ENCODE peak calls at places on chromosomes 5 and 9, in nine cellular contexts. K is H54, U is IMR-90, L is body of pancreas, N is Peyer's patch, D is HepG2, O is tibial nerve, H is sigmoid colon, X is adrenal gland. C is an unnamed sample.

GRCh38 chr5:31366941-31367340 is 165.0 kb downstream of the DROSHA start:
- DNase-seq in L (no peak), U (peak), N (no peak), H (no peak), O (no peak), X (no peak), K (no peak), D (no peak), C (no peak)

GRCh38 chr9:40925149-40925548 is 203.3 kb downstream of the FOXD4L6 start:
- DNase-seq in U (no peak), D (no peak), X (no peak), H (no peak), K (no peak), O (no peak), N (no peak), L (no peak), C (no peak)

GRCh38 chr9:86987900-86988299 is 40.6 kb upstream of the GAS1 start:
- DNase-seq in U (no peak), X (no peak), N (no peak), H (no peak), L (no peak), O (no peak), K (no peak), D (no peak), C (no peak)

GRCh38 chr5:108560581-108560980 is 178.7 kb upstream of the FBXL17 start:
- DNase-seq in X (no peak), H (peak), U (peak), K (no peak), D (no peak), O (peak), L (peak), N (no peak), C (no peak)

GRCh38 chr5:122493776-122494518 is 181.9 kb downstream of the SNCAIP start:
- DNase-seq in K (no peak), L (peak), N (no peak), U (no peak), H (no peak), D (no peak), O (no peak), X (no peak), C (no peak)

GRCh38 chr9:100668024-100668423 is 90.1 kb downstream of the CAVIN4 start:
- DNase-seq in O (no peak), X (no peak), H (no peak), N (no peak), L (no peak), U (no peak), D (no peak), K (no peak), C (no peak)

GRCh38 chr9:36818242-36818938 is 215.7 kb downstream of the PAX5 start:
- DNase-seq in K (no peak), D (no peak), U (no peak), N (peak), O (no peak), X (no peak), H (peak), L (no peak), C (no peak)

GRCh38 chr5:7047862-7048261 is 334.6 kb downstream of the TENT4A start:
- DNase-seq in U (no peak), D (peak), H (no peak), L (peak), K (no peak), N (no peak), X (no peak), O (no peak), C (peak)

GRCh38 chr9:20355022-20355421 is 267.3 kb downstream of the MLLT3 start:
- DNase-seq in H (no peak), U (peak), N (no peak), D (no peak), K (no peak), X (no peak), L (no peak), O (no peak), C (no peak)

GRCh38 chr9:96587295-96587694 is 32.3 kb downstream of the CDC14B start:
- DNase-seq in X (no peak), O (no peak), N (no peak), H (no peak), L (no peak), U (no peak), K (no peak), D (no peak), C (no peak)

GRCh38 chr9:95783426-95783975 is 92.0 kb upstream of the ERCC6L2 start:
- DNase-seq in N (no peak), O (no peak), U (peak), D (peak), L (no peak), H (no peak), X (no peak), K (peak), C (no peak)

GRCh38 chr9:129148463-129149204 is 29.4 kb downstream of the IER5L start:
- DNase-seq in U (no peak), H (no peak), O (no peak), N (no peak), K (no peak), L (no peak), D (no peak), X (no peak), C (no peak)

GRCh38 chr9:136347472-136348256 is 15.9 kb downstream of the DNLZ start:
- DNase-seq in D (no peak), K (no peak), X (no peak), U (no peak), O (no peak), H (no peak), N (no peak), L (no peak), C (no peak)

GRCh38 chr5:175803254-175803653 is 68.1 kb upstream of the CPLX2 start:
- DNase-seq in O (no peak), N (no peak), H (no peak), U (no peak), K (no peak), X (no peak), D (no peak), L (no peak), C (no peak)
- TF ChIP-seq POLR2A in O (no peak), N (no peak), H (no peak), U (no peak), K (no peak), X (no peak), D (no peak), L (no peak), C (no peak)

GRCh38 chr5:2658421-2658820 is 93.1 kb downstream of the IRX2 start:
- DNase-seq in K (no peak), L (no peak), H (no peak), N (no peak), X (no peak), O (no peak), D (no peak), U (peak), C (no peak)

GRCh38 chr5:2660305-2660704 is 91.2 kb downstream of the IRX2 start:
- DNase-seq in U (no peak), N (no peak), K (no peak), H (no peak), O (no peak), L (no peak), X (no peak), D (no peak), C (no peak)

GRCh38 chr5:2659071-2659470 is 92.4 kb downstream of the IRX2 start:
- DNase-seq in N (no peak), X (no peak), D (no peak), O (no peak), K (no peak), H (no peak), U (no peak), L (no peak), C (no peak)

GRCh38 chr5:2666081-2666480 is 85.4 kb downstream of the IRX2 start:
- DNase-seq in U (no peak), O (no peak), D (no peak), N (no peak), L (no peak), X (no peak), K (no peak), H (no peak), C (no peak)

DNA sequence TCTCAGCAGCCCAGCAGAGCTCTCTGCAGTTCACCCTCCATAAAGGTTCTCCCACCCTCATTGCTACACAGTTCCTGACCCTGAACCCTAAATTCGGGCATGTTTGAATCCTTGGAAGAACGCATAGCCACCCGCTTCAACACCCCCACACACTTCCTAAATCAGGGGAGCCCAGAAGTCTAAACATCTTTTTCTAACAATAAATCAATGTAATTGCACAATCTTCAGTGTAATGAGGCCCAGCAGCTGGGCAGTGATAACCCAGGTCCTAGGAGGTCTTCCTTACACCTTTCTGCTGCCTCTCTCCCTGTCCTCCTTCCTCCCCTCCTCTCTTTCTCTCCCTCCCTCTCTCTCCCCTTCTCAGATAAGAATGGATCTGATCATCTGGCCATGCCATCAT is 88.0 kb downstream of the IRX2 start:
- DNase-seq in H (no peak), N (no peak), O (no peak), L (no peak), K (no peak), X (no peak), U (no peak), D (no peak), C (no peak)
- TF ChIP-seq POLR2A in H (no peak), N (no peak), O (no peak), L (no peak), K (no peak), X (no peak), U (no peak), D (no peak), C (no peak)

GRCh38 chr5:138032028-138032571 is 779 bp downstream of the FAM13B start:
- DNase-seq in O (peak), N (peak), X (peak), D (no peak), U (peak), H (peak), K (peak), L (peak), C (peak)

GRCh38 chr5:138033916-138034315 is 1.0 kb upstream of the FAM13B start:
- DNase-seq in O (no peak), L (no peak), K (no peak), U (peak), D (no peak), H (no peak), X (no peak), N (no peak), C (no peak)

GRCh38 chr5:138033275-138033808 is 463 bp upstream of the FAM13B start:
- DNase-seq in L (no peak), K (no peak), N (no peak), U (no peak), H (no peak), D (no peak), X (no peak), O (no peak), C (peak)

GRCh38 chr5:138029944-138030343 is 2.9 kb downstream of the FAM13B start:
- DNase-seq in K (no peak), D (no peak), U (no peak), O (no peak), X (no peak), L (no peak), H (no peak), N (no peak), C (no peak)

GRCh38 chr5:138032572-138033274 is at the start of gene FAM13B:
- DNase-seq in N (peak), H (peak), O (peak), D (peak), X (peak), L (peak), U (peak), K (peak), C (peak)
- TF ChIP-seq POLR2A in N (peak), H (peak), O (peak), D (peak), X (peak), L (peak), U (peak), K (peak), C (peak)

DNA sequence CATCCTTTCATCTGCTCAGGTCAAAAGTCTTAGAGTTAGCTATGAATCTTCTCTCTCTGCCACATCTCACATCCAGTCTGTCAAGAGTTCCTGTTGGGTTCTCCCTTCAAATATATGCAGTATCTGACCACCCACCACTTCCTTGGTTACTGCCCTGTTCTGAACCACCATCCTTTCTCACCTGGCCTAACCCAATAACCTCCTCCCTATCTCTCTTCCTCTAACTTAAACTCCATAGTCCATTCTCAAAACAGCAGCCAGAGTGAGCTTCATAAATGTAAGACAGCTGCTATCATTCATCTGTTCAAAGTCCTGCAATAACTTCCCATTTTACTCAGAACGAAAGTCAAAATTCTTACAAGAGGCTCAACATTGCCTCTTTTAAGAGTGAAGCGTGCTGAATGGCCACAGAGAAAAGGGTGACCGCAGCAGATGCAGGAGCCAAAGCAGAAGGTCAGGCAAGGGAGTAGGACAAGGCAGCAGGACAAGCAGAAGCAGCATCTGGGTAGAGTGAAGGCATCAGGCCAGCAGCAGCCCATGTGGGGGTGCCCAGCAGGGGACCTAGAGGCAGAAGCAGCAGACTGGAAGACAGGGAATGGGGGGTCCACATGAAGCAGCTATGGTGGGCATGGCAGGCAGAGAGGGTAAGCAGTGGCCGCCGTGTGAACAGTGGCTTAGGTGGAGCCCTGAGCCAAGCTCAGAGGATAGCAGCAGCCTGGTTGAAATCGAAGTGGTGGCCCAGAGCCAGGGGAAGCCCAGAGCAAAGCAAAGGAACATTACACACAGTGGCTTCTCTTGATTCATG is 39.3 kb upstream of the CDC42SE2 start:
- DNase-seq in D (no peak), O (no peak), N (peak), H (no peak), L (peak), X (peak), U (no peak), K (no peak), C (no peak)
- TF ChIP-seq POLR2A in D (no peak), O (no peak), N (no peak), H (no peak), L (no peak), X (no peak), U (no peak), K (no peak), C (no peak)

GRCh38 chr5:94218374-94218773 is 400.0 kb downstream of the KIAA0825 start:
- DNase-seq in U (peak), N (no peak), O (no peak), L (no peak), X (no peak), H (no peak), K (peak), D (peak), C (no peak)
- TF ChIP-seq POLR2A in U (no peak), N (no peak), O (no peak), L (no peak), X (no peak), H (no peak), K (no peak), D (no peak), C (no peak)

GRCh38 chr5:138563340-138564118 is 11.7 kb downstream of the HSPA9 start:
- DNase-seq in O (no peak), H (no peak), K (no peak), U (no peak), D (no peak), N (no peak), L (no peak), X (no peak), C (no peak)

GRCh38 chr5:138564242-138564641 is 11.0 kb downstream of the HSPA9 start:
- DNase-seq in L (no peak), D (no peak), O (no peak), N (no peak), H (no peak), U (no peak), K (no peak), X (no peak), C (no peak)

GRCh38 chr5:138557677-138558076 is 14.6 kb upstream of the ETF1 start:
- DNase-seq in H (no peak), K (no peak), X (no peak), D (no peak), O (no peak), L (no peak), U (no peak), N (no peak), C (no peak)

GRCh38 chr5:138565100-138565821 is 9.9 kb downstream of the HSPA9 start:
- DNase-seq in O (no peak), D (no peak), N (no peak), X (no peak), K (no peak), U (no peak), L (no peak), H (no peak), C (no peak)

GRCh38 chr5:138559937-138560336 is 15.3 kb downstream of the HSPA9 start:
- DNase-seq in L (no peak), O (no peak), D (no peak), U (no peak), H (no peak), N (no peak), K (no peak), X (no peak), C (peak)
- TF ChIP-seq POLR2A in L (no peak), O (no peak), D (no peak), U (no peak), H (no peak), N (no peak), K (no peak), X (no peak), C (no peak)

C was measured in prostate gland.